ENCODE peak calls at places on chromosomes 13 and 19, in ten cellular contexts. S is iPS-NIHi11; T is COR-L47; E is posterior cingulate gyrus; R is NCI-H1092; Q is activated CD4-positive, alpha-beta T cell treated with anti-CD3 and anti-CD28 coated beads for 36 hours; W is AG20443; N is cardiac fibroblast; I is mesendoderm; H is aorta. M is an unnamed sample.

GRCh38 chr13:44292545-44292944 is 81.1 kb upstream of the SERP2 start:
- DNase-seq in T (no peak), I (no peak), N (no peak), W (no peak), S (no peak), R (no peak), H (no peak), Q (no peak), E (no peak), M (no peak)

GRCh38 chr13:48749144-48749543 is 95.4 kb downstream of the CYSLTR2 start:
- DNase-seq in W (peak), E (no peak), H (no peak), Q (no peak), R (no peak), I (no peak), N (peak), S (no peak), T (no peak), M (peak)

GRCh38 chr19:33997690-33998089 is 174.6 kb upstream of the LSM14A start:
- DNase-seq in R (no peak), T (no peak), N (no peak), S (no peak), H (no peak), I (no peak), Q (no peak), W (no peak), E (no peak), M (no peak)

GRCh38 chr19:52248256-52248655 is 21.1 kb upstream of the ZNF766 start:
- DNase-seq in E (no peak), I (peak), H (peak), N (peak), S (peak), Q (peak), T (peak), R (peak), W (peak), M (no peak)

GRCh38 chr13:68232351-68233130 is 1002.4 kb upstream of the PCDH9 start:
- DNase-seq in H (no peak), Q (no peak), E (no peak), S (no peak), W (no peak), R (no peak), I (peak), T (no peak), N (no peak), M (no peak)

GRCh38 chr13:83221813-83222241 is 660.4 kb downstream of the SLITRK1 start:
- DNase-seq in T (no peak), Q (no peak), S (no peak), E (no peak), W (no peak), H (no peak), R (no peak), N (peak), I (no peak), M (peak)

GRCh38 chr19:42281175-42282035 is 12.4 kb downstream of the CIC start:
- DNase-seq in H (peak), Q (peak), W (peak), I (peak), R (peak), T (peak), E (peak), S (peak), N (peak), M (peak)

GRCh38 chr13:51122868-51123267 is 11.8 kb upstream of the C13orf42 start:
- DNase-seq in E (no peak), W (no peak), S (no peak), N (no peak), R (no peak), Q (peak), H (no peak), T (no peak), I (peak), M (no peak)

GRCh38 chr19:11181488-11181887 is 15.9 kb downstream of the KANK2 start:
- DNase-seq in N (no peak), E (no peak), I (no peak), R (no peak), T (no peak), W (no peak), Q (no peak), H (no peak), S (no peak), M (no peak)

GRCh38 chr13:31322025-31322424 is 122.2 kb downstream of the B3GLCT start:
- DNase-seq in I (no peak), S (no peak), T (no peak), H (no peak), Q (no peak), N (peak), E (no peak), R (no peak), W (peak), M (peak)

GRCh38 chr13:32811297-32811800 is 204.9 kb upstream of the KL start:
- DNase-seq in E (no peak), N (no peak), H (no peak), I (no peak), T (peak), Q (peak), W (peak), R (no peak), S (no peak), M (peak)

GRCh38 chr13:50200988-50201387 is 185.7 kb downstream of the KCNRG start:
- DNase-seq in I (no peak), T (no peak), S (no peak), H (no peak), N (peak), Q (no peak), W (no peak), E (no peak), R (no peak), M (peak)

GRCh38 chr19:4811328-4812131 is 20.0 kb downstream of the TICAM1 start:
- DNase-seq in I (peak), S (peak), R (peak), H (peak), E (peak), Q (peak), W (peak), N (peak), T (peak), M (peak)

GRCh38 chr13:97259787-97260641 is 37.9 kb downstream of the MBNL2 start:
- DNase-seq in S (no peak), T (no peak), N (peak), R (no peak), W (peak), E (no peak), I (peak), Q (no peak), H (no peak), M (peak)

GRCh38 chr19:55336101-55336500 is 3.6 kb upstream of the KMT5C start:
- DNase-seq in W (peak), E (no peak), S (no peak), H (no peak), T (no peak), I (no peak), Q (no peak), R (no peak), N (no peak), M (peak)

GRCh38 chr19:55173717-55174409 is 6.2 kb downstream of the SYT5 start:
- DNase-seq in R (no peak), W (peak), Q (peak), E (peak), I (peak), T (peak), H (peak), S (peak), N (peak), M (peak)

GRCh38 chr19:50890422-50891252 is 17.4 kb downstream of the KLK2 start:
- DNase-seq in H (no peak), E (no peak), R (no peak), T (no peak), I (no peak), S (no peak), W (peak), Q (no peak), N (no peak), M (peak)

GRCh38 chr19:1826557-1827521 is 14.8 kb upstream of the ATP8B3 start:
- DNase-seq in S (peak), I (peak), H (no peak), T (no peak), Q (peak), N (no peak), E (no peak), W (no peak), R (no peak), M (no peak)

GRCh38 chr19:11261431-11261901 is 858 bp downstream of the DOCK6 start:
- DNase-seq in W (no peak), Q (no peak), N (no peak), H (no peak), R (no peak), T (no peak), S (no peak), I (peak), E (no peak), M (no peak)

GRCh38 chr13:38045278-38046048 is 175.9 kb upstream of the TRPC4 start:
- DNase-seq in I (peak), S (peak), W (no peak), R (no peak), H (no peak), N (peak), Q (no peak), E (no peak), T (peak), M (peak)

GRCh38 chr19:2624537-2625091 is 77.9 kb downstream of the GNG7 start:
- DNase-seq in I (peak), H (no peak), Q (no peak), W (no peak), N (no peak), R (no peak), E (no peak), S (peak), T (no peak), M (no peak)

GRCh38 chr19:50646074-50646807 is 3.0 kb upstream of the C19orf81 start:
- DNase-seq in E (no peak), T (no peak), S (no peak), Q (no peak), H (no peak), N (peak), W (peak), I (no peak), R (no peak), M (peak)

GRCh38 chr19:2777952-2778683 is 5.0 kb downstream of the SGTA start:
- DNase-seq in H (no peak), N (no peak), R (no peak), S (no peak), T (no peak), Q (no peak), W (no peak), E (no peak), I (no peak), M (no peak)

GRCh38 chr13:36919833-36920611 is at the start of gene SMAD9:
- DNase-seq in W (peak), H (peak), E (peak), Q (peak), T (peak), N (peak), R (peak), S (peak), I (peak), M (peak)

GRCh38 chr13:49669735-49670309 is 21.5 kb downstream of the EBPL start:
- DNase-seq in R (peak), H (no peak), I (peak), Q (peak), S (peak), W (peak), T (peak), E (peak), N (peak), M (peak)

GRCh38 chr19:47661571-47661970 is 51.7 kb upstream of the EHD2 start:
- DNase-seq in H (no peak), S (no peak), I (no peak), Q (no peak), T (no peak), E (no peak), N (peak), R (no peak), W (no peak), M (no peak)

GRCh38 chr19:5369962-5370367 is 29.4 kb upstream of the PTPRS start:
- DNase-seq in N (peak), E (peak), I (peak), S (peak), T (no peak), R (no peak), Q (peak), H (no peak), W (peak), M (peak)

GRCh38 chr19:31707206-31707605 is 358.0 kb upstream of the TSHZ3 start:
- DNase-seq in Q (no peak), W (no peak), E (no peak), T (no peak), N (no peak), R (no peak), S (no peak), H (no peak), I (no peak), M (no peak)

GRCh38 chr19:28710278-28710677 is 502.7 kb downstream of the UQCRFS1 start:
- DNase-seq in I (peak), E (no peak), N (peak), T (peak), S (peak), H (no peak), Q (no peak), W (peak), R (peak), M (peak)

GRCh38 chr13:87999141-87999765 is 328.1 kb downstream of the SLITRK5 start:
- DNase-seq in N (peak), H (no peak), S (no peak), W (peak), Q (no peak), T (no peak), R (no peak), I (peak), E (no peak), M (peak)

GRCh38 chr13:31100721-31101120 is 61.0 kb downstream of the HSPH1 start:
- DNase-seq in S (no peak), Q (no peak), E (no peak), T (no peak), W (no peak), H (no peak), R (no peak), N (no peak), I (no peak), M (no peak)

GRCh38 chr19:58547323-58548312 is 3.8 kb downstream of the TRIM28 start:
- DNase-seq in T (no peak), N (no peak), R (no peak), H (no peak), S (no peak), Q (no peak), W (no peak), E (no peak), I (no peak), M (no peak)

GRCh38 chr13:36919206-36919832 is 719 bp downstream of the SMAD9 start:
- DNase-seq in H (peak), I (peak), N (peak), S (peak), T (peak), Q (peak), R (peak), E (no peak), W (peak), M (no peak)

GRCh38 chr13:20671789-20672188 is 31.7 kb upstream of the IL17D start:
- DNase-seq in E (no peak), I (no peak), W (no peak), R (no peak), N (no peak), H (no peak), T (no peak), Q (no peak), S (no peak), M (no peak)

GRCh38 chr19:19259741-19260140 is 13.4 kb downstream of the TM6SF2 start:
- DNase-seq in E (peak), T (no peak), R (no peak), N (no peak), Q (no peak), W (no peak), S (peak), I (peak), H (no peak), M (peak)

GRCh38 chr19:47390533-47391488 is 28.5 kb downstream of the MEIS3 start:
- DNase-seq in W (no peak), Q (no peak), E (no peak), R (no peak), T (no peak), N (no peak), H (no peak), I (no peak), S (no peak), M (no peak)

GRCh38 chr13:95156208-95156607 is 145.0 kb downstream of the ABCC4 start:
- DNase-seq in R (no peak), N (peak), S (no peak), T (peak), E (no peak), Q (no peak), W (no peak), H (no peak), I (no peak), M (peak)

GRCh38 chr19:2207991-2208860 is 27.9 kb downstream of the PLEKHJ1 start:
- DNase-seq in W (peak), I (peak), N (peak), Q (peak), S (peak), H (no peak), R (no peak), T (no peak), E (no peak), M (peak)

GRCh38 chr19:11479470-11480080 is 1.3 kb downstream of the ELAVL3 start:
- DNase-seq in R (peak), H (peak), S (peak), N (peak), W (peak), E (peak), T (peak), Q (peak), I (peak), M (no peak)

GRCh38 chr13:32212420-32212819 is 102.7 kb downstream of the ZAR1L start:
- DNase-seq in E (no peak), H (no peak), T (no peak), I (no peak), S (no peak), N (peak), W (peak), Q (no peak), R (no peak), M (no peak)